ENCODE peak calls at places on chromosomes 12 and 14, in nine cellular contexts. Y, U, Z, L, K, X, B, O and J are unnamed samples.

GRCh38 chr14:63893701-63894458 is 41.1 kb downstream of the SYNE2 start:
- DNase-seq in Y (peak; percentile 79), U (peak; percentile 35), Z (peak; percentile 38), L (no peak), K (peak; percentile 98), X (no peak), B (no peak), O (no peak), J (no peak)

GRCh38 chr12:113299619-113300237 is 35.2 kb downstream of the SLC8B1 start:
- DNase-seq in Y (peak; percentile 66), U (peak; percentile 30), Z (peak; percentile 88), L (no peak), K (peak; percentile 88), X (no peak), B (no peak), O (peak; percentile 69), J (no peak)

GRCh38 chr12:132399092-132400010 is 70.0 kb upstream of the GALNT9 start:
- DNase-seq in Y (peak; percentile 13), U (no peak), Z (no peak), L (no peak), K (no peak), X (no peak), B (no peak), O (no peak), J (no peak)

GRCh38 chr14:24052656-24053547 is 1.1 kb downstream of the CARMIL3 start:
- DNase-seq in Y (no peak), U (no peak), Z (no peak), L (no peak), K (no peak), X (no peak), B (no peak), O (no peak), J (no peak)

GRCh38 chr14:30573203-30573814 is 14.4 kb downstream of the G2E3 start:
- DNase-seq in Y (no peak), U (no peak), Z (no peak), L (no peak), K (peak; percentile 73), X (no peak), B (no peak), O (no peak), J (no peak)

GRCh38 chr12:109600481-109600880 is 26.9 kb downstream of the MVK start:
- DNase-seq in Y (no peak), U (no peak), Z (no peak), L (no peak), K (no peak), X (no peak), B (no peak), O (no peak), J (no peak)

GRCh38 chr12:116257213-116257612 is 20.3 kb downstream of the MED13L start:
- DNase-seq in Y (no peak), U (no peak), Z (peak; percentile 46), L (no peak), K (peak; percentile 54), X (no peak), B (no peak), O (no peak), J (no peak)

GRCh38 chr12:39905152-39905551 is 200.7 kb downstream of the SLC2A13 start:
- DNase-seq in Y (peak; percentile 74), U (peak; percentile 38), Z (peak; percentile 30), L (no peak), K (peak; percentile 60), X (no peak), B (no peak), O (peak; percentile 49), J (no peak)

GRCh38 chr14:94977016-94977415 is 180.3 kb downstream of the DICER1 start:
- DNase-seq in Y (no peak), U (no peak), Z (no peak), L (no peak), K (no peak), X (no peak), B (no peak), O (no peak), J (no peak)

GRCh38 chr12:116382456-116382902 is 105.0 kb upstream of the MED13L start:
- DNase-seq in Y (no peak), U (no peak), Z (no peak), L (no peak), K (no peak), X (no peak), B (no peak), O (no peak), J (no peak)

DNA sequence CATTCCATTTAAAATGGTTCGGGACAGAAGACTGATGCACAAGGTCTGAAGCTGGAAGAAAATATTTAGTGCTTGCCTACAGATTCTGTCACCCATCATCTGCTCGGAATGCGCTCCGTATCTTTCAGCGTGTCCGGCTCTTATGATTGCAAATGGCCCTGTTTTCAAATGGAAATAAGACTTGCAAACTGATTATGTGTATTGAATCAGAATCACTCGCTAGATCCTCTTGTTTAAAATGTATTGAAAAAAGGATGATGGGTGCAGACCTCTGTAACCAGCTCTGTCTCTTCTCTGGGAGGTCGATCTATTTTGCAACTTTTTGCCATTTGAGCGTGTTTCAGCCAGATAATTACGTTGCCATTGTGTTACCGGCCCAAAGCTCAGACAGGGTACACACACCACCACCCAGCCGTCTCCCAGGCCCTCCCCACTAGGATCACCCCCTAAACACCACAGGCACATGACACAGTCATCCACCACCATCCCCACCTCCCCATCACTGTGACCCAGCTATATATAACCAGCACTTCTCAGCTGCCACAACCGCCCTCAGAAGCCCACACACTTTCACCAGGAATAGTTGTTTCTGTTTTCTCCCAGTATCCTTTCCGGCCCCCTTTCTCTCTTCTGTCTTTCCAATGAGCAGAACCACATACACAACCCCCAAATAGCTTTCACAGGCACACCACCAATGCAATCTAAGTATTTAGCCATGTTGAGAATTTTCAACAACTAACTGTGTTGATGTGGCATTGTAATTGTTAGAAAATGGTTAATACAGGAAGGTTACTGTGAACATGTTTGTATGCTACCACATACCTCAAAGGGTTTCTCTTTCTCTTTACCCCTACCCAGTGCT is 10.7 kb downstream of the NKX2-1 start:
- DNase-seq in Y (no peak), U (no peak), Z (no peak), L (no peak), K (no peak), X (no peak), B (no peak), O (peak; percentile 12), J (no peak)
- H3K4me3 ChIP-seq in Y (no peak overlapping the region), U (no peak overlapping the region), Z (no peak overlapping the region), L (no peak overlapping the region), K (no peak overlapping the region), X (no peak overlapping the region), B (no peak overlapping the region), O (no peak overlapping the region), J (no peak overlapping the region)

DNA sequence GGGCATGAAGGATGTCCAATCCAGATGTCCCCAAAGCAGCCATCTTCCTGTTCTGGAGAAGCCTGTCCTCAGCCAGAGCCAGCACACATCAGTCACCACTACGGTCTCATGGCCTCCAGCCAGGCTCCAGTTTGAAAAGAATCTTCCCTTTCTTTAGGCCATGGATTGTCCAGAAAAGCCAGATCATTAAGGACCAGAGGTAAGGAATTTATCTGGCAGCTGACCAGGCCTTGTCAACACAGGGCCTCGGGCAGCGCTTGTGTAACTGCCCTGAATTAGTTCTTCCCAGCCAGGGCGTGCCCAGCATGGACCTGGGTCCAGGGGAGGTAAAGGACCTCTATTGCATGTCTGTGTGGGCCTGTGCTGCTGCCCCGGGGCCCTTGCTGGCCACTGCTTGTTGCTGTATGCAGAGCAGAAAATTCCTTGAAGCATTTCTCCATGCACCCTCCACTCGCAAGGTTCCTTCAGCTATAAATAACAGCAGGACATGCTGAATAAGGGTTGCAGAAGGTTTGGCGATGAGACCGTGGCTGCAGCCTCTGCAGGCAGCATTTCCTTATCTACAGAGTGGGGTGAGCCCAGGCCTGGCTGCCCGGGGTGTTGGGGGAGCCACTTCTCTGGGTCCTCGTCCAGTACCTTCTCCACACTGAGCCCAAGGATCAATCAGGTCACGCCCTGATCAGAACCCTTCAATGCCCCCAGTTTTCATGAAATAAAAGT is 21.7 kb upstream of the VPS37B start:
- DNase-seq in Y (no peak), U (peak; percentile 77), Z (peak; percentile 84), L (no peak), K (peak; percentile 86), X (no peak), B (no peak), O (no peak), J (no peak)
- H3K27ac ChIP-seq in Y (peak overlapping the region; percentile 8), U (peak overlapping the region; percentile 72), Z (peak overlapping the region; percentile 68), L (no peak overlapping the region), K (peak overlapping the region; percentile 77), X (no peak overlapping the region), B (no peak overlapping the region), O (no peak overlapping the region), J (no peak overlapping the region)

GRCh38 chr14:58299665-58300202 is 1.4 kb downstream of the ARID4A start:
- DNase-seq in Y (no peak), U (no peak), Z (peak; percentile 7), L (peak; percentile 62), K (peak; percentile 14), X (no peak), B (no peak), O (no peak), J (peak; percentile 9)

GRCh38 chr14:58301416-58301815 is 3.1 kb downstream of the ARID4A start:
- DNase-seq in Y (no peak), U (no peak), Z (no peak), L (no peak), K (no peak), X (no peak), B (no peak), O (no peak), J (no peak)

GRCh38 chr14:58307597-58308316 is 9.4 kb downstream of the ARID4A start:
- DNase-seq in Y (no peak), U (no peak), Z (no peak), L (no peak), K (no peak), X (no peak), B (no peak), O (no peak), J (no peak)

DNA sequence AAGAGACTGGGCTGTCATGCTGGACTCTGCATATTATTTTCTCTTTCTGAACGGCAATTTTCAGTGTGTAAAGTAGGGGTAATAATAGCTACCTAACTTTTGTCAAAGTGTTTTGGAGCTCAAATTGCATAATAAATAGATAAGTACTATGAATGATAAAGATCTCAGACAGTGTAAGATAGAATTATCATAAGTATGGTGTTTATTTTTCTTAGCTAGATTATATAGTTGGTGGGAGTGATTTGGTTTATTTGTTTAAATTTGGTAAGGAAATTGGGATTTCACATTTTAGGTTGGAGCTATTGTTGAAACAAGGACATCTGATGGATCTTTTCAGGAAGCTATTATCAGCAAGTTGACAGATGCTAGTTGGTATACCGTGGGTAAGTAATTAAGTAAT is 7.4 kb downstream of the ARID4A start:
- DNase-seq in Y (no peak), U (no peak), Z (no peak), L (no peak), K (no peak), X (no peak), B (no peak), O (peak; percentile 6), J (no peak)
- H3K27me3 ChIP-seq in Y (no peaks in the 10 kb centered on the region), U (no peaks in the 10 kb centered on the region), Z (no peaks in the 10 kb centered on the region), L (no peaks in the 10 kb centered on the region), K (no peaks in the 10 kb centered on the region), X (no peaks in the 10 kb centered on the region), B (no peaks in the 10 kb centered on the region), O (no peaks in the 10 kb centered on the region), J (no peaks in the 10 kb centered on the region)

DNA sequence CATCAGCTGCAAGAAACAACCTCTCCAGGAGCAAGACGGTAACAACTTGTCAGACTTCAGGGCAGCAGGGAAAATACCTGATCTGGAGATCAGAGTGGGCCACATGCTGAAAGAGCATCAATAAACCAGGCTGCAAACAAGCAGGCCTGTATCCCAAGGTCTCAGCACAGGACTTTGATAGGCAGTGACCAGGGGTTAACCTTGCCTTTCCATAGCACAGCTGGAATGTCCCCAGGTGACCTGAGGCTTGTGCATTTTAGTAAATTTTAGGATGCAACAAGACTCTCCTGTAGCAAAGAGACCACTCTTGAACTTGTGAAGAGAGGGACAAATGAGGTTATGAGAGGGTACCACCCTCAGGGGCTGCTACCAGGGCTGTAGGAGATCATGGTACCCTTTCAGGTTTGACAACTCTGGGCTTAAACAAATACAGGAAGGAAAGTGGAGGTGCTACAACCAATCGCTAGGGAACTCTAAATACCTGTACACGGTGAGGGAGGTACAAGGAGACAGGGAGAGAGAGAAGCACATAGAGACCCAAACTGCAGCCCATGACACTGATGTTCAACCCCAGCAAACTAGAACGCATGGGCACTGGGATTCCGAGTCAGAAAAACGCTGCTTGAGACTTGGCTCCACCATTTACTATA is 95.4 kb upstream of the EVL start:
- DNase-seq in Y (no peak), U (no peak), Z (no peak), L (no peak), K (no peak), X (no peak), B (no peak), O (no peak), J (no peak)
- H3K4me3 ChIP-seq in Y (no peak overlapping the region), U (no peak overlapping the region), Z (no peak overlapping the region), L (no peak overlapping the region), K (no peak overlapping the region), X (no peak overlapping the region), B (no peak overlapping the region), O (no peak overlapping the region), J (no peak overlapping the region)